ENCODE peak calls at places on chromosomes 4 and X, in seven cellular contexts. U, E, G, O, P, V and C are unnamed samples.

GRCh38 chr4:80197132-80197573 is at the start of gene PRDM8:
- DNase-seq in G (peak), U (no peak), P (peak), V (peak), E (no peak), O (peak), C (no peak)

GRCh38 chr4:162164881-162165528 is 1.2 kb upstream of the FSTL5 start:
- DNase-seq in P (peak), V (no peak), E (peak), O (peak), G (no peak), U (no peak), C (no peak)

GRCh38 chr4:156378053-156378665 is 424.5 kb upstream of the CTSO start:
- DNase-seq in G (no peak), P (peak), U (peak), V (peak), E (peak), O (peak), C (peak)

GRCh38 chrX:107731831-107732502 is 43.6 kb downstream of the TSC22D3 start:
- DNase-seq in G (no peak), O (peak), E (peak), U (peak), V (peak), P (peak), C (no peak)

GRCh38 chr4:38856046-38856445 is 571 bp downstream of the TLR6 start:
- DNase-seq in O (no peak), U (no peak), V (no peak), E (no peak), G (no peak), P (no peak), C (no peak)

GRCh38 chr4:156999175-156999517 is 27.5 kb upstream of the PDGFC start:
- DNase-seq in U (peak), V (peak), O (no peak), E (peak), G (no peak), P (peak), C (peak)

GRCh38 chrX:43870758-43871419 is 11.4 kb downstream of the MAOB start:
- DNase-seq in U (no peak), O (no peak), P (no peak), G (no peak), E (no peak), V (no peak), C (no peak)

GRCh38 chrX:139759637-139760036 is 51.7 kb upstream of the MCF2 start:
- DNase-seq in V (peak), G (no peak), O (peak), U (peak), E (peak), P (peak), C (no peak)

GRCh38 chr4:7960790-7961655 is 21.4 kb upstream of the AFAP1 start:
- DNase-seq in E (peak), U (peak), G (peak), V (peak), O (no peak), P (peak), C (peak)

GRCh38 chrX:44010626-44011025 is 37.4 kb upstream of the NDP start:
- DNase-seq in U (no peak), E (no peak), G (no peak), O (no peak), V (no peak), P (no peak), C (no peak)

GRCh38 chr4:39637572-39638357 is 900 bp downstream of the SMIM14 start:
- DNase-seq in E (peak), U (peak), V (peak), G (peak), P (peak), O (peak), C (no peak)

GRCh38 chr4:73776363-73776762 is 36.0 kb downstream of the CXCL8 start:
- DNase-seq in P (peak), U (peak), V (peak), O (no peak), E (peak), G (no peak), C (peak)

GRCh38 chr4:34720563-34720962 is 1523.8 kb downstream of the ARAP2 start:
- DNase-seq in P (peak), U (peak), G (no peak), E (peak), O (peak), V (peak), C (peak)

GRCh38 chr4:2286904-2287593 is 25.1 kb upstream of the MXD4 start:
- DNase-seq in E (no peak), P (no peak), G (no peak), U (peak), O (peak), V (peak), C (no peak)

GRCh38 chr4:128068927-128069326 is 7.8 kb downstream of the LARP1B start:
- DNase-seq in O (peak), P (peak), G (no peak), U (peak), E (peak), V (peak), C (no peak)

GRCh38 chr4:15654556-15655222 is 468 bp downstream of the FBXL5 start:
- DNase-seq in O (peak), V (peak), P (peak), U (peak), E (no peak), G (peak), C (no peak)

GRCh38 chr4:2866160-2866861 is 22.7 kb downstream of the ADD1 start:
- DNase-seq in P (no peak), O (no peak), E (no peak), U (no peak), G (no peak), V (no peak), C (no peak)

GRCh38 chr4:82780398-82781231 is 18.0 kb downstream of the SCD5 start:
- DNase-seq in P (peak), O (no peak), U (peak), E (peak), G (no peak), V (peak), C (no peak)

GRCh38 chrX:12895856-12896255 is 10.6 kb upstream of the TLR8 start:
- DNase-seq in E (no peak), O (no peak), G (no peak), U (no peak), P (peak), V (peak), C (no peak)

GRCh38 chr4:101191302-101192098 is 155.8 kb downstream of the PPP3CA start:
- DNase-seq in V (peak), P (peak), E (no peak), U (peak), G (no peak), O (peak), C (peak)

GRCh38 chrX:39764441-39764914 is 333.3 kb downstream of the BCOR start:
- DNase-seq in U (no peak), G (peak), P (peak), O (peak), E (no peak), V (peak), C (no peak)

GRCh38 chr4:147853706-147854105 is 121.8 kb downstream of the ARHGAP10 start:
- DNase-seq in G (no peak), E (no peak), O (no peak), P (no peak), V (peak), U (peak), C (peak)

GRCh38 chr4:140059159-140059558 is 94.8 kb downstream of the MAML3 start:
- DNase-seq in U (no peak), G (no peak), E (no peak), O (no peak), P (no peak), V (peak), C (no peak)

GRCh38 chr4:38759077-38759789 is 23.6 kb downstream of the TLR10 start:
- DNase-seq in U (peak), E (peak), V (peak), O (peak), P (peak), G (peak), C (peak)

GRCh38 chrX:103932133-103932532 is 30.3 kb upstream of the TMSB15B start:
- DNase-seq in P (no peak), E (no peak), G (no peak), O (no peak), V (no peak), U (no peak), C (no peak)

GRCh38 chr4:2025817-2026216 is 17.0 kb upstream of the NELFA start:
- DNase-seq in V (no peak), G (no peak), E (no peak), U (no peak), O (no peak), P (no peak), C (no peak)

GRCh38 chr4:18388029-18388428 is 366.5 kb upstream of the LCORL start:
- DNase-seq in P (no peak), G (no peak), U (no peak), E (no peak), V (no peak), O (no peak), C (no peak)

GRCh38 chrX:106931831-106932491 is 11.8 kb downstream of the CLDN2 start:
- DNase-seq in U (no peak), P (peak), V (peak), O (no peak), E (no peak), G (no peak), C (no peak)

DNA sequence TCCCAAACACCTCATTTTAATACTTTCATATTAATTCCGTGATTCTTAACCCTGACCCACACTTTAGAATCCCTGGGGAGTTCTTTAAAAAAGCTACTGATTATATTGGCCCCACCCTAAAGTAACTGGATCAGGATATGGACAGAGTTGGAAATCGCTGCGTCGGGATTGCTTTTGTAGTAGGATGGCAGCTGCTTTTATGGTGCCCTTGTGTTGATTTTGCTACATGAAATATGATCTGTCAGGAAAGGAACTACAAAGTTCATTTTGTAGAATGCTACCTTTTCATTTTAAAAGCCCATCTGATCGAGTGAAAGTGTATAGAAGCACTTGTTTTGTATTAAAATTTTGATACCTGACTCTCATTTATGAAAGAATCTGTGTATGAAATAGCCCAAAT is 43.6 kb downstream of the TMEM131L start:
- DNase-seq in V (no peak), U (no peak), E (no peak), G (no peak), O (no peak), P (no peak), C (no peak)
- H3K4me3 ChIP-seq in V (no peak), U (no peak), E (no peak), G (no peak), O (no peak), P (no peak), C (no peak)

GRCh38 chrX:10326578-10326977 is 169.8 kb downstream of the CLCN4 start:
- DNase-seq in P (no peak), U (peak), O (peak), G (no peak), V (peak), E (no peak), C (peak)
- TF ChIP-seq CTCF in P (peak), U (peak), O (peak), G (no peak), V (peak), E (peak), C (peak)

DNA sequence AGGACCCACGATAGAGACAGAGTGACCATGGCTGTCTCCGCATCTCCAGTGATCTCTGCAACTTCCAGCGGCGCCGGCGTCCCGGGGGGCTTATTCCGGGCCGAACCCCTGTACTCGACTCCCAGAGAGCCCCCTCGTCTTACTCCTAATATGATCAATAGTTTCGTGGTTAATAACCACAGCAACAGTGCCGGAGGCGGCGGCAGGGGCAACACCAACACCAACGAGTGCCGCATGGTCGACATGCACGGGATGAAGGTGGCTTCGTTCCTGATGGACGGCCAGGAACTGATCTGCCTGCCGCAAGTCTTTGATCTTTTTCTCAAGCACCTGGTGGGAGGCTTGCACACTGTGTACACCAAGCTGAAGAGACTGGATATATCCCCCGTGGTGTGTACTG is 343 bp downstream of the DACH2 start:
- DNase-seq in U (no peak), P (no peak), V (no peak), G (no peak), E (no peak), O (peak), C (no peak)
- H3K4me3 ChIP-seq in U (no peak), P (peak), V (peak), G (no peak), E (peak), O (peak), C (no peak)

DNA sequence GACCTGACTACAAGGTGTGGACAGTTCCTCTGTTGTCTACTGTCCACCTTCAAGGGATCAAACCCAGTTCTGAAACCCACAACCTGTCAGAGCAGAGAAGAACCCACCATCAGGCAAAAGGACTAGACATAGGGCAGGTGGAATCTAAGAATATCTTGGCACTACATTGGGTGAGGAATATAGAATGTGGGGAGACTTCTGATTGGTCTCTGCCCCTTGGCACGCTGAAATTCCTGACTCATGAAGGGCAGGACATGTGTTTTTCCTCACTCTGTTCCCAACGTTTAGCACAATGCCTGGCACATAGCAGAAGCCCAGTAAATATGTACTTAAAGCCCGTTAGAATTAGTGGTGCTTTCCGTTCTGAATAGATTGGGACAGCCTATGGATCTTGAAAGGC is 59.3 kb downstream of the TSPAN7 start:
- DNase-seq in O (no peak), V (no peak), U (no peak), E (no peak), G (no peak), P (no peak), C (no peak)
- TF ChIP-seq CTCF in O (no peak), V (no peak), U (no peak), E (no peak), G (no peak), P (no peak), C (no peak)